ENCODE peak calls at places on chromosome 1, in four cellular contexts. A is mucosa of descending colon, R is heart right ventricle, U is OCI-LY7. W is an unnamed sample.

GRCh38 chr1:55321947-55322346 is 106.8 kb upstream of the USP24 start:
- DNase-seq in A (no peak), R (no peak), U (no peak), W (no peak)

GRCh38 chr1:224696891-224697765 is 81.0 kb downstream of the CNIH3 start:
- DNase-seq in A (no peak), R (no peak), U (no peak), W (no peak)

GRCh38 chr1:234954613-234955012 is 174.0 kb downstream of the TOMM20 start:
- DNase-seq in A (no peak), R (no peak), U (no peak), W (no peak)

GRCh38 chr1:109838838-109839240 is 71.8 kb upstream of the CSF1 start:
- DNase-seq in A (no peak), R (no peak), U (no peak), W (no peak)

GRCh38 chr1:116986531-116987255 is 14.9 kb upstream of the CD101 start:
- DNase-seq in A (no peak), R (no peak), U (no peak), W (no peak)

GRCh38 chr1:231867607-231868006 is 241.0 kb downstream of the DISC1 start:
- DNase-seq in A (no peak), R (no peak), U (no peak), W (no peak)

GRCh38 chr1:23799570-23800395 is 771 bp downstream of the GALE start:
- DNase-seq in A (peak), R (peak), U (no peak), W (peak)

GRCh38 chr1:197130677-197131304 is 15.7 kb downstream of the ASPM start:
- DNase-seq in A (no peak), R (no peak), U (no peak), W (no peak)

GRCh38 chr1:8662380-8663072 is 154.9 kb downstream of the RERE start:
- DNase-seq in A (no peak), R (no peak), U (no peak), W (no peak)

GRCh38 chr1:218284377-218284916 is 646 bp upstream of the RRP15 start:
- DNase-seq in A (no peak), R (no peak), U (no peak), W (peak)

GRCh38 chr1:28855469-28855944 is 43.5 kb downstream of the OPRD1 start:
- DNase-seq in A (no peak), R (no peak), U (no peak), W (no peak)

GRCh38 chr1:200739499-200740290 is 1.0 kb downstream of the CAMSAP2 start:
- DNase-seq in A (peak), R (peak), U (no peak), W (peak)

GRCh38 chr1:31787786-31788137 is 23.6 kb upstream of the ADGRB2 start:
- DNase-seq in A (no peak), R (no peak), U (peak), W (no peak)

GRCh38 chr1:14583788-14584187 is 14.7 kb upstream of the KAZN start:
- DNase-seq in A (no peak), R (no peak), U (no peak), W (no peak)

GRCh38 chr1:232963366-232963765 is 13.0 kb downstream of the NTPCR start:
- DNase-seq in A (no peak), R (no peak), U (no peak), W (no peak)

GRCh38 chr1:195960580-195960979 is 647.7 kb downstream of the KCNT2 start:
- DNase-seq in A (no peak), R (no peak), U (no peak), W (no peak)

GRCh38 chr1:97925161-97925560 is 4.3 kb upstream of the DPYD start:
- DNase-seq in A (no peak), R (no peak), U (no peak), W (no peak)

GRCh38 chr1:86084998-86085397 is 71.6 kb downstream of the COL24A1 start:
- DNase-seq in A (no peak), R (no peak), U (no peak), W (no peak)

GRCh38 chr1:64215576-64215975 is 12.2 kb downstream of the UBE2U start:
- DNase-seq in A (no peak), R (no peak), U (no peak), W (no peak)

GRCh38 chr1:115729765-115730164 is 38.7 kb downstream of the CASQ2 start:
- DNase-seq in A (no peak), R (no peak), U (no peak), W (no peak)

GRCh38 chr1:3477241-3478109 is 23.0 kb downstream of the ARHGEF16 start:
- DNase-seq in A (no peak), R (no peak), U (no peak), W (peak)

GRCh38 chr1:32786856-32787255 is 30.3 kb downstream of the YARS1 start:
- DNase-seq in A (no peak), R (no peak), U (peak), W (no peak)

GRCh38 chr1:203287109-203287893 is 18.0 kb upstream of the BTG2 start:
- DNase-seq in A (peak), R (peak), U (peak), W (no peak)

GRCh38 chr1:15153184-15153841 is at the start of gene TMEM51:
- DNase-seq in A (peak), R (peak), U (no peak), W (peak)

GRCh38 chr1:60488857-60489256 is 415.3 kb upstream of the C1orf87 start:
- DNase-seq in A (peak), R (no peak), U (no peak), W (no peak)

GRCh38 chr1:56532359-56532696 is 47.0 kb downstream of the PLPP3 start:
- DNase-seq in A (no peak), R (no peak), U (no peak), W (no peak)

GRCh38 chr1:245091818-245092637 is 62.8 kb upstream of the KIF26B start:
- DNase-seq in A (peak), R (peak), U (no peak), W (no peak)

GRCh38 chr1:88488277-88488676 is 195.8 kb upstream of the PKN2 start:
- DNase-seq in A (no peak), R (no peak), U (no peak), W (no peak)

GRCh38 chr1:156727914-156728598 is at the start of gene METTL25B:
- DNase-seq in A (peak), R (peak), U (peak), W (peak)

GRCh38 chr1:168743001-168743400 is 14.0 kb upstream of the DPT start:
- DNase-seq in A (no peak), R (no peak), U (no peak), W (no peak)

GRCh38 chr1:155609515-155610256 is at the start of gene MSTO1:
- DNase-seq in A (peak), R (peak), U (peak), W (peak)

GRCh38 chr1:155607708-155608107 is 2.3 kb upstream of the MSTO1 start:
- DNase-seq in A (no peak), R (no peak), U (peak), W (no peak)

DNA sequence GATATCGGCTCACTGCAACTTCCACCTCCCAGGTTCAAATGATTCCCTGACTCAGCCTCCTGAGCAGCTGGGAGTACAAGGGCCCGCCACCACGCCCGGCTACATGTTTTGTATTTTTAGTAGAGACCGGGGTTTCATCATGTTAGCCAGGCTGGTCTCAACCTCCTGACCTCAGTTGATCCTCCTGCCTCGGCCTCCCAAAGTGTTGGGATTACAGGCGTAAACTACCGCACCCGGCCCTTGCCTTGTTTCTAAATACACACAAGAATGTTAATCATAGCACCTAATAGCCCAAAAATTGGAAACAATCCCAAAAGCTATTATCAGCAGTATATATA is 1.2 kb upstream of the MSTO1 start:
- DNase-seq in A (peak), R (no peak), U (no peak), W (no peak)
- TF ChIP-seq CTCF in A (no peak), R (no peak), U (no peak), W (no peak)

GRCh38 chr1:30757196-30757949 is at the start of gene LAPTM5:
- DNase-seq in A (peak), R (peak), U (peak), W (no peak)

GRCh38 chr1:30758785-30759380 is 1.3 kb upstream of the LAPTM5 start:
- DNase-seq in A (no peak), R (no peak), U (peak), W (no peak)

GRCh38 chr1:30759718-30760281 is 2.2 kb upstream of the LAPTM5 start:
- DNase-seq in A (no peak), R (no peak), U (no peak), W (no peak)

GRCh38 chr1:30756545-30757195 is 904 bp downstream of the LAPTM5 start:
- DNase-seq in A (peak), R (peak), U (peak), W (no peak)

GRCh38 chr1:30757976-30758688 is 558 bp upstream of the LAPTM5 start:
- DNase-seq in A (no peak), R (no peak), U (no peak), W (no peak)
- TF ChIP-seq CTCF in A (no peak), R (no peak), U (no peak), W (no peak)

DNA sequence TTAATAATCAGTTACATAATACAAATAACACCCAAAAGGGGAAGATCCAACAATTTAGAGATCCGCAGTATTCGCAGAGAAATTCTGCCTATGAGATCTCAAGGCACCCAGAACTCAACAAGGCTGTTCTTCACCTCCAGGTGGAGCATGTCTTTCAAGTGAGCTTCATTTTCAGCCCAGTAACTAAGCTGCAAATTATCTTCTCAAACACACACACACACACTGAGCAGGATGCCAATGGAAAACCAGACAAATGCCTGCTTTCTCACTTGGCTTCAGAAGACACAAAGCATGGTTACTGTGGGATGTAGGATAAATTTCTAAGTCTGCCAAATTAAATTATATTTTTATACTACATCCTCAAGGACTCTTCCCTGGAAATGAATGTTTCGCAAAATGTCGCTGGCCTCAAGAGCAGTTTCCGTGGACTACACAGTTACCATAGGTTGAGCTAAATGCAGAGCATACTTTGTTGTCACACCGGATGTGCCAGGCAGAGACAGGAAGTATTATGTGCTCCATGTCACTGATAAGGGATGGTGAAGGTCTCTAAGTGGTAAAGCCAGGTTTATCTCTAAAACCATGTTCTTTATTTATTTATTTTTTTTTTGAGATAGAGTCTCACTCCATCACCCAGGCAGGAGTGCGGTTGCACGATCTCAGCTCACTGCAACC is 30.3 kb downstream of the UBR4 start:
- DNase-seq in A (peak), R (no peak), U (peak), W (no peak)
- TF ChIP-seq CTCF in A (no peak), R (peak), U (peak), W (no peak)

GRCh38 chr1:160999376-160999775 is 21.6 kb downstream of the F11R start:
- DNase-seq in A (no peak), R (no peak), U (no peak), W (no peak)

GRCh38 chr1:160997323-160998038 is 23.5 kb downstream of the F11R start:
- DNase-seq in A (peak), R (peak), U (peak), W (no peak)

GRCh38 chr1:160996195-160996594 is 24.8 kb downstream of the F11R start:
- DNase-seq in A (no peak), R (no peak), U (no peak), W (no peak)

DNA sequence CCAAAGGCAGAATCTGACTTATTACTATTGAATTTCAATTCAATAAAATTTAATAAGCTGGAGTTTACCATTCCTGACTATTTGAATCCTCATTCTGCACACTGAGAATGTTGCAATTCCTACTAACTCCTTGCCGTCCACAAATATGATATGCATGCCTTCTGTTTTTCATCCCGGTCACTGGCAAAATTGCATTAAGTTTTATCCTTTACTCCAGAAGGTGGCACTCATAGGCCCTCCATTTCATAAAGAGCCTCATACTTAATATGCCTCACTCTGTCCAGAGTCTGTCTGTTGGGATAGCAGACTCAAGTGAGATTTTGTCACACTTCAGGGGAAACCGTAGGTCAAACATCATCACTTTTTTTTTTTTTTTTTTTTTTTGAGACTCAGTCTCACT is 27.4 kb downstream of the F11R start:
- DNase-seq in A (no peak), R (no peak), U (peak), W (no peak)
- TF ChIP-seq CTCF in A (no peak), R (peak), U (peak), W (no peak)

DNA sequence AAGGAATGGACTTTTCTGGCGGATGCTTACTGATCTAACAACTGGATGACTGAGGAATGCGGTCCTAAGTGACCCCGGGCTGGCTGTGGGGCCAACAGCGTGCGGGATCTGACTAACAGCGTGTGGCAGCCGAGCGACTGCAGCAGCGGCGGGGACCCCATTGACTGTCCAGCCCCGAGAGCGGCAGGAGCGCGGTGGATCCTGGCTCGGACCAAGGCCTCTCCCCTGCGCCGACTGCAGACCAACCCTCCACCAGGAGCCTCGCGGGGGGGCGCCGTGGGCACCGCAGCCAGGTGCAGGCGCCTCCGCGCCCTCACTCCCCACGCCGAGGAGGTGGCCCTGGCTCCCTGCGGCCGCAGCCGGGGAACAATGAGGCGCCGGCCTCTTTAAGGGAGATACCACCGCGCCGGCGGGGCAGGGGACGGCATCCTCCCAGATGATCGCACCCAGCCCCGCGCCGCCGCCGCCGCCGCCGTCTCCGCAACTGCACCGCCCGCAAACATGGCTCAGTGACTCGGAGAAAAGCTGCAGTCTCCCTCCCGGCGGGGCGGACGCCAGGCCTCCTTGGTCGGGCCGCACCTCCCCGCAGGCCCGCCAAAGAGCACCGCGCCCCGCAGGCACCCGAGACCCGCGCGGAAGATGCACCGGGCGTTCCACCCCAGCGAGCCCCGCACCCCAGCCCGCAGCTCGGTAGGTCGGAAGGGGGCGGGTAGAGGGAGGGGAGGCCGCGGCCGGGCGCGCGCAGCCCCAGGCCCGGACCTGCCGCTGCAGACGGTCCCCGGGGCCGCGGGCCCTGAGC is 694 bp upstream of the PDIK1L start:
- DNase-seq in A (peak), R (peak), U (peak), W (peak)
- TF ChIP-seq CTCF in A (no peak), R (peak), U (no peak), W (no peak)

W was measured in nephron progenitor cell.